ENCODE peak calls at places on chromosomes 12 and 14, in four cellular contexts. A, O, Z and J are unnamed samples.
A peak's percentile ranks its signal among the peaks of the same experiment; 100 is the strongest.

GRCh38 chr12:102847131-102847530 is 69.9 kb downstream of the PAH start:
- DNase-seq in A (no peak), O (no peak), Z (no peak), J (no peak)

GRCh38 chr12:114004402-114004801 is 38.3 kb upstream of the RBM19 start:
- DNase-seq in A (no peak), O (no peak), Z (no peak), J (no peak)

GRCh38 chr12:117051380-117051779 is 47.8 kb downstream of the TESC start:
- DNase-seq in A (no peak), O (no peak), Z (no peak), J (peak; percentile 93)

GRCh38 chr12:3300833-3301401 is 190.1 kb upstream of the PRMT8 start:
- DNase-seq in A (no peak), O (no peak), Z (no peak), J (no peak)

GRCh38 chr12:109134186-109134917 is 18.0 kb downstream of the ACACB start:
- DNase-seq in A (peak; percentile 50), O (no peak), Z (peak; percentile 60), J (no peak)

GRCh38 chr12:52216107-52216506 is 16.9 kb upstream of the KRT7 start:
- DNase-seq in A (no peak), O (no peak), Z (no peak), J (no peak)

GRCh38 chr12:93819048-93819491 is 141.9 kb downstream of the CRADD start:
- DNase-seq in A (no peak), O (peak; percentile 89), Z (no peak), J (no peak)

GRCh38 chr14:75454963-75455546 is 27.2 kb downstream of the JDP2 start:
- DNase-seq in A (peak; percentile 13), O (peak; percentile 40), Z (peak; percentile 50), J (no peak)

GRCh38 chr12:10052111-10052913 is 21.8 kb downstream of the CLEC9A start:
- DNase-seq in A (no peak), O (no peak), Z (no peak), J (no peak)

GRCh38 chr12:50249464-50250229 is 33.7 kb downstream of the LIMA1 start:
- DNase-seq in A (no peak), O (no peak), Z (no peak), J (no peak)

GRCh38 chr14:101585211-101585610 is 23.9 kb downstream of the DIO3 start:
- DNase-seq in A (no peak), O (no peak), Z (no peak), J (no peak)

GRCh38 chr14:47917344-47917954 is 242.0 kb upstream of the MDGA2 start:
- DNase-seq in A (peak; percentile 3), O (peak; percentile 2), Z (no peak), J (peak; percentile 80)

GRCh38 chr14:56686416-56686815 is 106.8 kb downstream of the TMEM260 start:
- DNase-seq in A (no peak), O (no peak), Z (no peak), J (peak; percentile 50)

GRCh38 chr12:127245009-127245408 is 1022.0 kb upstream of the TMEM132C start:
- DNase-seq in A (no peak), O (peak; percentile 37), Z (no peak), J (no peak)

GRCh38 chr12:3366451-3367155 is 124.4 kb upstream of the PRMT8 start:
- DNase-seq in A (no peak), O (no peak), Z (peak; percentile 67), J (no peak)

GRCh38 chr14:23055621-23056256 is 1.6 kb downstream of the CDH24 start:
- DNase-seq in A (peak; percentile 42), O (no peak), Z (peak; percentile 96), J (no peak)

GRCh38 chr12:47828008-47828966 is 8.6 kb upstream of the HDAC7 start:
- DNase-seq in A (no peak), O (no peak), Z (peak; percentile 79), J (no peak)

GRCh38 chr12:138898-139534 is 72.4 kb downstream of the IQSEC3 start:
- DNase-seq in A (no peak), O (peak; percentile 7), Z (no peak), J (no peak)

GRCh38 chr12:102216086-102216691 is 18.6 kb upstream of the PMCH start:
- DNase-seq in A (no peak), O (peak; percentile 61), Z (no peak), J (no peak)

GRCh38 chr14:91749857-91750256 is 18.0 kb upstream of the CATSPERB start:
- DNase-seq in A (no peak), O (no peak), Z (no peak), J (no peak)

GRCh38 chr14:42214981-42215491 is 608.4 kb downstream of the LRFN5 start:
- DNase-seq in A (no peak), O (peak; percentile 79), Z (no peak), J (no peak)

GRCh38 chr12:42385341-42385841 is 59.4 kb downstream of the PPHLN1 start:
- DNase-seq in A (peak; percentile 9), O (no peak), Z (no peak), J (no peak)

GRCh38 chr14:60161176-60162107 is 3.8 kb downstream of the DHRS7 start:
- DNase-seq in A (no peak), O (no peak), Z (no peak), J (peak; percentile 59)

GRCh38 chr12:120218680-120219606 is 18.0 kb upstream of the RPLP0 start:
- DNase-seq in A (no peak), O (no peak), Z (no peak), J (no peak)

GRCh38 chr12:31832740-31833540 is 104.1 kb upstream of the AMN1 start:
- DNase-seq in A (no peak), O (no peak), Z (no peak), J (no peak)

GRCh38 chr12:22477166-22477893 is 67.0 kb downstream of the C2CD5 start:
- DNase-seq in A (no peak), O (peak; percentile 85), Z (no peak), J (no peak)

GRCh38 chr14:77250927-77251326 is 20.1 kb downstream of the NGB start:
- DNase-seq in A (no peak), O (no peak), Z (no peak), J (no peak)

GRCh38 chr12:89960011-89960507 is 251.4 kb upstream of the ATP2B1 start:
- DNase-seq in A (no peak), O (peak; percentile 34), Z (no peak), J (no peak)

GRCh38 chr12:101697930-101698781 is 716 bp downstream of the CHPT1 start:
- DNase-seq in A (peak; percentile 52), O (peak; percentile 26), Z (no peak), J (no peak)

GRCh38 chr12:23906329-23906728 is 43.1 kb downstream of the SOX5 start:
- DNase-seq in A (no peak), O (peak; percentile 94), Z (no peak), J (no peak)

GRCh38 chr14:86022031-86022629 is 492.2 kb downstream of the FLRT2 start:
- DNase-seq in A (no peak), O (peak; percentile 55), Z (no peak), J (no peak)

GRCh38 chr14:24270537-24271133 is 762 bp downstream of the RABGGTA start:
- DNase-seq in A (peak; percentile 22), O (no peak), Z (no peak), J (no peak)

GRCh38 chr12:15679146-15679545 is 110.0 kb downstream of the EPS8 start:
- DNase-seq in A (no peak), O (peak; percentile 90), Z (no peak), J (no peak)

GRCh38 chr12:49824886-49825285 is 3.3 kb downstream of the NCKAP5L start:
- DNase-seq in A (no peak), O (peak; percentile 77), Z (no peak), J (no peak)

GRCh38 chr12:58920102-58920955 is at the start of gene LRIG3:
- DNase-seq in A (peak; percentile 27), O (peak; percentile 87), Z (peak; percentile 65), J (no peak)
- H3K9ac ChIP-seq in A (no peak within 1 kb of the TSS), O (peak within 1 kb of the TSS; percentile 94), Z (no peak within 1 kb of the TSS), J (no peak within 1 kb of the TSS)

GRCh38 chr12:110744176-110744575 is 1.5 kb upstream of the PPP1CC start:
- DNase-seq in A (no peak), O (peak; percentile 50), Z (no peak), J (no peak)
- H3K9ac ChIP-seq in A (no peak overlapping the region), O (peak overlapping the region; percentile 69), Z (no peak overlapping the region), J (no peak overlapping the region)

GRCh38 chr14:51342226-51342625 is 102.2 kb downstream of the TMX1 start:
- DNase-seq in A (no peak), O (peak; percentile 60), Z (no peak), J (no peak)
- H3K9ac ChIP-seq in A (no peak overlapping the region), O (no peak overlapping the region), Z (no peak overlapping the region), J (no peak overlapping the region)

GRCh38 chr12:88642675-88643431 is 62.6 kb upstream of the KITLG start:
- DNase-seq in A (no peak), O (no peak), Z (no peak), J (no peak)

GRCh38 chr12:88643685-88644084 is 63.4 kb upstream of the KITLG start:
- DNase-seq in A (no peak), O (no peak), Z (no peak), J (no peak)

GRCh38 chr12:88638388-88638787 is 58.1 kb upstream of the KITLG start:
- DNase-seq in A (no peak), O (no peak), Z (no peak), J (no peak)

GRCh38 chr12:88638956-88639355 is 58.7 kb upstream of the KITLG start:
- DNase-seq in A (no peak), O (no peak), Z (no peak), J (no peak)

GRCh38 chr12:88639361-88639760 is 59.1 kb upstream of the KITLG start:
- DNase-seq in A (no peak), O (peak; percentile 64), Z (no peak), J (no peak)
- H3K9ac ChIP-seq in A (no peak overlapping the region), O (no peak overlapping the region), Z (no peak overlapping the region), J (no peak overlapping the region)

GRCh38 chr14:103621860-103622259 is 7.2 kb upstream of the KLC1 start:
- DNase-seq in A (no peak), O (no peak), Z (no peak), J (no peak)
- H3K9ac ChIP-seq in A (no peak overlapping the region), O (no peak overlapping the region), Z (no peak overlapping the region), J (peak overlapping the region; percentile 34)